ENCODE peak calls at places on chromosomes 11 and 22, in nine cellular contexts. S is stomach, I is fibroblast of the aortic adventitia, D is pancreas, M is epithelial cell of esophagus, T is astrocyte of the spinal cord, X is fibroblast of pulmonary artery, R is ovary, N is AG10803. O is an unnamed sample.

GRCh38 chr11:18248561-18248960 is at the start of gene SAA2:
- DNase-seq in R (no peak), X (no peak), I (no peak), S (no peak), T (no peak), N (peak; percentile 9), D (no peak), M (peak; percentile 63), O (peak; percentile 9)

GRCh38 chr11:128420943-128421342 is 166.4 kb downstream of the ETS1 start:
- DNase-seq in X (peak; percentile 95), I (peak; percentile 95), T (peak; percentile 52), N (peak; percentile 75), D (no peak), M (no peak), R (no peak), S (no peak), O (no peak)

GRCh38 chr11:119196833-119197483 is 9.2 kb upstream of the CBL start:
- DNase-seq in D (peak; percentile 46), T (peak; percentile 77), M (peak; percentile 93), X (peak; percentile 95), R (no peak), I (peak; percentile 90), N (peak; percentile 85), S (peak; percentile 76), O (peak; percentile 56)

GRCh38 chr11:61004037-61004641 is 32.7 kb downstream of the CD6 start:
- DNase-seq in M (no peak), N (no peak), R (peak; percentile 82), X (peak; percentile 50), T (peak; percentile 56), I (peak; percentile 10), D (no peak), S (no peak), O (no peak)

GRCh38 chr11:64649304-64649703 is 58.3 kb downstream of the SLC22A12 start:
- DNase-seq in R (peak; percentile 44), S (no peak), D (no peak), T (no peak), X (peak; percentile 27), M (peak; percentile 30), N (no peak), I (peak; percentile 33), O (no peak)

GRCh38 chr11:65213322-65214211 is 31.8 kb downstream of the CAPN1 start:
- DNase-seq in S (peak; percentile 24), T (no peak), I (no peak), D (no peak), M (peak; percentile 16), R (no peak), N (no peak), X (no peak), O (no peak)

GRCh38 chr22:45212306-45212709 is 28.4 kb downstream of the KIAA0930 start:
- DNase-seq in D (peak; percentile 40), R (peak; percentile 74), T (peak; percentile 93), X (peak; percentile 89), M (peak; percentile 85), N (peak; percentile 92), I (peak; percentile 92), S (peak; percentile 38), O (peak; percentile 68)

GRCh38 chr11:64853709-64854108 is 9.3 kb upstream of the CDC42BPG start:
- DNase-seq in T (no peak), I (no peak), M (no peak), D (no peak), S (no peak), R (no peak), N (no peak), X (no peak), O (no peak)

GRCh38 chr22:18023509-18024275 is 669 bp downstream of the MICAL3 start:
- DNase-seq in X (peak; percentile 78), N (peak; percentile 91), R (peak; percentile 76), I (peak; percentile 86), T (peak; percentile 79), S (peak; percentile 69), D (peak; percentile 81), M (peak; percentile 94), O (no peak)

GRCh38 chr11:77064648-77065217 is 2.0 kb upstream of the CAPN5 start:
- DNase-seq in X (no peak), D (no peak), S (no peak), R (peak; percentile 19), I (no peak), M (no peak), T (no peak), N (no peak), O (no peak)

GRCh38 chr22:35343664-35344550 is 37.0 kb upstream of the HMOX1 start:
- DNase-seq in S (no peak), X (no peak), D (no peak), I (no peak), R (no peak), T (no peak), M (no peak), N (no peak), O (no peak)

GRCh38 chr11:73982595-73982989 is at the start of gene UCP2:
- DNase-seq in N (no peak), I (peak; percentile 41), M (peak; percentile 78), R (peak; percentile 66), T (no peak), S (peak; percentile 91), D (peak; percentile 84), X (peak; percentile 65), O (no peak)

GRCh38 chr22:21690401-21690801 is 24.6 kb downstream of the PPIL2 start:
- DNase-seq in M (no peak), S (no peak), R (no peak), X (no peak), D (no peak), N (no peak), I (no peak), T (no peak), O (no peak)

GRCh38 chr11:71441251-71441650 is 6.9 kb downstream of the DHCR7 start:
- DNase-seq in R (no peak), T (no peak), I (no peak), S (no peak), X (no peak), D (no peak), N (no peak), M (no peak), O (no peak)

GRCh38 chr11:6737872-6738466 is 33.8 kb downstream of the OR2AG2 start:
- DNase-seq in M (peak; percentile 60), D (no peak), S (peak; percentile 65), R (no peak), T (peak; percentile 35), N (peak; percentile 30), I (peak; percentile 52), X (peak; percentile 57), O (no peak)

GRCh38 chr11:43957571-43957970 is 15.1 kb downstream of the C11orf96 start:
- DNase-seq in X (no peak), R (no peak), M (no peak), D (no peak), S (no peak), I (no peak), N (no peak), T (no peak), O (no peak)

GRCh38 chr22:32685527-32685926 is 116.0 kb upstream of the TIMP3 start:
- DNase-seq in I (peak; percentile 32), D (no peak), T (no peak), S (no peak), R (no peak), M (no peak), X (no peak), N (no peak), O (no peak)

GRCh38 chr11:96339704-96340554 is 3.1 kb downstream of the MAML2 start:
- DNase-seq in I (peak; percentile 46), D (no peak), M (no peak), R (no peak), S (no peak), N (peak; percentile 38), X (peak; percentile 50), T (peak; percentile 52), O (no peak)
- H3K4me3 ChIP-seq in I (peak overlapping the region; percentile 74), D (peak overlapping the region; percentile 39), M (peak overlapping the region; percentile 93), R (peak overlapping the region; percentile 26), S (peak overlapping the region; percentile 69), N (peak overlapping the region; percentile 63), X (peak overlapping the region; percentile 72), T (peak overlapping the region; percentile 86), O (peak overlapping the region; percentile 80)

DNA sequence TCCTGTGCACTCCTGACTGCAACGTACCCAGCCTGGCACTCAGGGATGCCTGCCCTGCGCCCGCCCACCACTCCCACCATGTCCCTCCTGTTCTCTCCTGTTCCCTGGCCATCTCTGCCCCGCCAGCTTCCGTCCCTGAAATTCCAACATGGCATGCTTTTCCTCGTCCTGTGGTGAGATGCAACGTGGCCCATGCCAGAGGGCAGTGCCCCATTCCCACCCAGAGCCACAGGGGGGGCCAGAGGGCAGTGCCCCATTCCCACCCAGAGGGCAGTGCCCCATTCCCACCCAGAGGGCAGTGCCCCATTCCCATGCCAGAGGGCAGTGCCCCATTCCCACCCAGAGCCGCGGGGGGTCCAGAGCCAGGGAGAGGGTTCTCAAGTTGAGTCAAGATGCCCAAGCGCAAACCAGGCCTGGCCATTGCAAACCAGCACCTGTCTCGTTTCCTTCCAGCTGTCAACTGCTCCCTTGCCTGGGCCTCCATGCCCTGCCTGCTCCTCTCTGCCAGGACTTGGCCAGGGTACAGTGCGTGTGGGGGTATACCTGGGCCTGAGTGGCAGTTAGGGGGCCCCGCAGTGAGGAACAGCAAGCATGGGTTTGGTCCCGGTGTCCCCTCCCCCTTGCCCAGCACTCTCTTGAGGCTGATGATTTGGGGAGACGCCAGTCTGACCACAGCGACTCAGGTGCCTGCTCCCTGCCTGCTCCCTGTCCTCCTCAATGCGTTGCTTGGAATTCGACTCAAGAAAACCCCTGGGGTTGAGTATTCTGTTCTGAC is 14.6 kb downstream of the B3GAT1 start:
- DNase-seq in I (no peak), M (no peak), R (no peak), S (no peak), X (no peak), T (no peak), D (peak; percentile 4), N (no peak), O (no peak)
- TF ChIP-seq CTCF in I (no peak), M (no peak), R (no peak), S (no peak), X (no peak), T (no peak), D (no peak), N (no peak), O (no peak)

DNA sequence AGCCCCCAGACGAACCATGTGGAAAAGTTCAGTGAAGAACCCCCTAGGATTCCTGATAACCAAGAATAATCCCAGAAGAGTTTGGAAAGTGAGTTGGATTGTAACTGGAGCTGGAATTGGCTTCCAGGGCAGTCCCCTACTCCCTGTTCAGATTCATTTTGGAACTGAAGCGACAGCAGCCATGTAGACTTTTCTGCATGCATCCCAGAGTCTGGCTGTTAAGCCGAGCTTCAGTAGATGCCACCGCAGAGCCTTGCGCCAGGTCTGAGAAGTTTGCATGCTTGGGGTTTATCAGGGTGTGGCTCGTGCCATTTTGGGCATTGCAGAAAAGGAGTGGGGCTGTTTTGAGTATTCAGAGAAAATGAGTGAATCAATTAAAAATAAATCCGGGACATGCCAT is 71.0 kb downstream of the LDLRAD3 start:
- DNase-seq in M (no peak), N (no peak), D (no peak), X (no peak), S (no peak), R (no peak), T (no peak), I (no peak), O (no peak)
- H3K4me3 ChIP-seq in M (no peak overlapping the region), N (no peak overlapping the region), D (no peak overlapping the region), X (no peak overlapping the region), S (no peak overlapping the region), R (no peak overlapping the region), T (no peak overlapping the region), I (no peak overlapping the region), O (no peak overlapping the region)

DNA sequence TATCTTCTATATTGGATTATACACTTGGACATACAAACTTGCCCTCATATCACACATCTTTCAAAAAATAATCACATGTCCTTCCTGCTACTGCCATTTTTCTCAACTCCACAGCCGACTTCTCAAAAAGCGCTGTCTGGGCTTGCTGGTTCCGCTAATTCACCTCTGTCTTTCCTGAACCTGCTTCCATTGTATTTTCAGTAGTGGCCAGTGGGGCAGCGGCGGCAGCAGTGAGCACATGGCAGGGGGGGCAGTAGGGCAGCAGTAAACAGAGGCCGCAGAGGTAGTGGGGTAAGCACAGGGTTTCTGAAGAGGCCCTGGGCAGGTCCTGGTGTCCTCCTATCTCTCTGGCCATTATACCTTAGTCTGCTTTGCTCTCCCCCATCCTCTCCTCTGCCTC is 126.3 kb downstream of the RRAS2 start:
- DNase-seq in T (no peak), R (no peak), I (no peak), X (no peak), D (no peak), S (no peak), N (no peak), M (no peak), O (no peak)
- TF ChIP-seq CTCF in T (peak; percentile 36), R (no peak), I (peak; percentile 22), X (peak; percentile 21), D (no peak), S (no peak), N (peak; percentile 13), M (peak; percentile 25), O (peak; percentile 44)